ENCODE peak calls at places on chromosomes 7 and 10, in seven cellular contexts. M, G, H, S, K, F and X are unnamed samples. For H3K4me1, the result is how much of the 10 kb centered on the place peaks cover.

GRCh38 chr7:80244206-80244956 is 109.8 kb downstream of the GNAI1 start:
- DNase-seq in K (peak), S (peak), F (no peak), G (no peak), H (no peak), M (no peak), X (no peak)

GRCh38 chr7:37342665-37343471 is 105.8 kb downstream of the ELMO1 start:
- DNase-seq in M (no peak), H (no peak), G (no peak), K (no peak), F (peak), S (no peak), X (no peak)

GRCh38 chr10:23994459-23995046 is 214.4 kb upstream of the KIAA1217 start:
- DNase-seq in F (no peak), H (peak), S (peak), K (peak), G (peak), M (peak), X (peak)

GRCh38 chr10:104339469-104340098 is 1.3 kb upstream of the ITPRIP start:
- DNase-seq in K (peak), M (no peak), G (peak), S (peak), H (peak), F (no peak), X (peak)

GRCh38 chr7:101924171-101924570 is 106.7 kb downstream of the CUX1 start:
- DNase-seq in G (peak), H (peak), S (peak), M (no peak), K (peak), F (no peak), X (no peak)

GRCh38 chr7:25951414-25952276 is 200.4 kb upstream of the NFE2L3 start:
- DNase-seq in H (no peak), M (peak), G (no peak), S (peak), K (no peak), F (peak), X (peak)

GRCh38 chr10:34815174-34816066 is at the start of gene PARD3:
- DNase-seq in K (peak), F (peak), M (peak), S (peak), H (peak), G (peak), X (peak)

GRCh38 chr10:4130685-4131084 is 345.7 kb upstream of the KLF6 start:
- DNase-seq in S (no peak), H (no peak), F (no peak), M (no peak), G (no peak), K (no peak), X (no peak)

GRCh38 chr7:16428672-16429071 is 7.3 kb upstream of the CRPPA start:
- DNase-seq in S (peak), M (no peak), F (no peak), K (no peak), G (peak), H (peak), X (no peak)

GRCh38 chr7:47730135-47730534 is 148.2 kb upstream of the TNS3 start:
- DNase-seq in K (no peak), H (no peak), S (peak), M (no peak), G (peak), F (no peak), X (no peak)

GRCh38 chr7:149865437-149865836 is 8.3 kb upstream of the ATP6V0E2 start:
- DNase-seq in S (peak), M (no peak), K (no peak), G (peak), H (no peak), F (no peak), X (no peak)

GRCh38 chr7:116408166-116408565 is 91.4 kb upstream of the CAV2 start:
- DNase-seq in G (no peak), S (no peak), M (no peak), K (no peak), F (no peak), H (no peak), X (no peak)

GRCh38 chr10:78630944-78631838 is 437.6 kb upstream of the ZMIZ1 start:
- DNase-seq in K (peak), H (no peak), F (no peak), M (no peak), G (peak), S (no peak), X (no peak)

GRCh38 chr10:88493676-88494483 is 89.2 kb downstream of the RNLS start:
- DNase-seq in G (peak), H (no peak), K (no peak), F (no peak), S (peak), M (no peak), X (no peak)

GRCh38 chr7:119999743-120000475 is 273.1 kb upstream of the KCND2 start:
- DNase-seq in M (no peak), K (no peak), F (no peak), H (no peak), S (no peak), G (peak), X (no peak)

GRCh38 chr7:9937944-9938631 is 1035.6 kb upstream of the PHF14 start:
- DNase-seq in G (peak), S (peak), K (no peak), F (no peak), M (no peak), H (peak), X (no peak)

GRCh38 chr7:139614886-139615285 is 91.4 kb downstream of the CLEC2L start:
- DNase-seq in K (no peak), F (no peak), G (no peak), H (no peak), M (no peak), S (no peak), X (no peak)

GRCh38 chr7:65980478-65981250 is 1.3 kb downstream of the GUSB start:
- DNase-seq in S (peak), H (peak), M (no peak), G (peak), K (peak), F (peak), X (no peak)

GRCh38 chr10:50275650-50276235 is 24.4 kb upstream of the ASAH2 start:
- DNase-seq in H (peak), K (peak), F (no peak), S (peak), M (peak), G (no peak), X (peak)

DNA sequence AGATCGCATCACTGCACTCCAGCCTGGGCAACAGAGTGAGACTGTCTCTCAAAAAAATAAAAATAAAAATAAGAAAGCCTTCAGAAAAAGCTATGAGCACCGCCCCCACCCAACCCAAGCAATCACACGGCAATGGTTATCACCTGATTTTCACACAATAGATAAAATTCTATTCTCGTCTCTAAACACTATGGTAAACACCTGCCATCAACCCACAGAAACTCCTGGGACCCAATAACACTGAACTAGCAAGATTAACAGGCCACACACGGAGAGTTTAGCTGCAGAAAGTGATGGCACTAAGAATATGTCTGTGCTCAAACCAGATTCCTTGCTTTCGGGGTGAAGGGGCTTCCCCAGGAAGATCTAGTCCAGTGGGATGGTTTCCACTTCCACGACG is 173.8 kb downstream of the DIP2C start:
- DNase-seq in F (no peak), K (no peak), G (no peak), M (no peak), S (no peak), H (no peak), X (no peak)
- TF ChIP-seq CTCF in F (no peak), K (no peak), G (no peak), M (no peak), S (no peak), H (no peak), X (no peak)

GRCh38 chr10:73908853-73909611 is 1.9 kb upstream of the PLAU start:
- DNase-seq in H (peak), K (peak), G (peak), M (peak), S (peak), F (no peak), X (no peak)
- H3K4me1 ChIP-seq in H (half or more), K (half or more), G (under half), M (half or more), S (under half), F (half or more), X (under half)

GRCh38 chr10:132634241-132634946 is 96.8 kb downstream of the INPP5A start:
- DNase-seq in F (peak), H (peak), G (no peak), K (no peak), S (no peak), M (no peak), X (no peak)
- TF ChIP-seq CTCF in F (no peak), H (peak), G (no peak), K (peak), S (peak), M (no peak), X (no peak)

DNA sequence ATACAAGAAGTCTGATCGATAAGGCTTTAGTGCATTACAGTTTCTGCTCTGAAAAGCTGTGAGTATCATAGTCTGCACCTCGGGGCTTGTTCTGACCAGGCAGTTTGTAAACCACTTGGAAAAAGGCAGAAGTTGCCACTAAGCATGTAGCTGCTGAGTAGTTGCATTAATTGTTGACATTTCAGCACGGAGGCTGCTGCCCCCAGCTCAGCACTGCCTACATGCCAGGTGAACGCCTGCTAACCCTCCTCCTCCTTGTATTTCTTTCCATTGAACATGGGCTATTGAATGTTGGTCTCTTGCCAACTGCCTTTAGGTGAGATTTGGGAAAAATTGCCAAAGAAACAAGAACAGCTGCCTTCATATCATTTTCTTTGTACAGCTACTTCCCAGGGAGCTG is 164.2 kb downstream of the RAPGEF5 start:
- DNase-seq in H (no peak), S (no peak), M (no peak), F (no peak), G (no peak), K (no peak), X (no peak)
- H3K4me1 ChIP-seq in H (under half), S (under half), M (under half), F (under half), G (under half), K (under half), X (under half)

GRCh38 chr10:43114743-43115611 is 23.3 kb upstream of the CSGALNACT2 start:
- DNase-seq in G (no peak), F (no peak), S (peak), M (no peak), H (no peak), K (no peak), X (peak)

GRCh38 chr10:43114031-43114742 is 24.1 kb upstream of the CSGALNACT2 start:
- DNase-seq in F (no peak), S (no peak), G (no peak), M (no peak), H (no peak), K (no peak), X (no peak)

GRCh38 chr10:43111921-43112607 is 26.2 kb upstream of the CSGALNACT2 start:
- DNase-seq in G (no peak), M (no peak), F (no peak), S (no peak), K (no peak), H (no peak), X (peak)

GRCh38 chr10:43112608-43112961 is 25.7 kb upstream of the CSGALNACT2 start:
- DNase-seq in F (no peak), K (no peak), H (no peak), M (no peak), S (no peak), G (no peak), X (no peak)

GRCh38 chr10:43113201-43113893 is 24.9 kb upstream of the CSGALNACT2 start:
- DNase-seq in H (no peak), S (no peak), F (no peak), K (no peak), M (no peak), G (no peak), X (no peak)
- TF ChIP-seq CTCF in H (no peak), S (no peak), F (no peak), K (no peak), M (no peak), G (no peak), X (no peak)